ENCODE peak calls at places on chromosomes 2 and 18, in nine cellular contexts. One of them, this sample, is unnamed.

GRCh38 chr2:15937882-15938802 is 2.2 kb upstream of the MYCN start:
- DNase-seq in NCI-H460: no peak
- DNase-seq in retina: no peak
- DNase-seq in heart right ventricle: no peak
- DNase-seq in activated T-helper 1 cell treated with anti-CD3 and anti-CD28 coated beads, Interleukin-12 subunit alpha, Interleukin-12 subunit beta, Interleukin-2, Interleukin-4 antibody, amounts not matched to agents 30 ng/mL and 10 ng/mL and 1 ng/mL, durations not matched to agents 14 hours and 24 hours and 36 hours: no peak
- DNase-seq in NCI-H446 treated with DMSO at 0.1 percent for 48 hours: no peak
- DNase-seq in Jurkat, Clone E6-1: no peak
- DNase-seq in nucleus accumbens: no peak
- DNase-seq in HFF-Myc: no peak
- DNase-seq in this sample: no peak

GRCh38 chr2:126244937-126245336 is 411.0 kb upstream of the GYPC start:
- DNase-seq in NCI-H460: peak; percentile 30
- DNase-seq in retina: no peak
- DNase-seq in heart right ventricle: peak; percentile 21
- DNase-seq in activated T-helper 1 cell treated with anti-CD3 and anti-CD28 coated beads, Interleukin-12 subunit alpha, Interleukin-12 subunit beta, Interleukin-2, Interleukin-4 antibody, amounts not matched to agents 30 ng/mL and 10 ng/mL and 1 ng/mL, durations not matched to agents 14 hours and 24 hours and 36 hours: no peak
- DNase-seq in NCI-H446 treated with DMSO at 0.1 percent for 48 hours: no peak
- DNase-seq in Jurkat, Clone E6-1: peak; percentile 47
- DNase-seq in nucleus accumbens: no peak
- DNase-seq in HFF-Myc: no peak
- DNase-seq in this sample: peak; percentile 3

GRCh38 chr18:6982398-6982797 is 135.2 kb downstream of the LAMA1 start:
- DNase-seq in NCI-H460: no peak
- DNase-seq in retina: no peak
- DNase-seq in heart right ventricle: no peak
- DNase-seq in activated T-helper 1 cell treated with anti-CD3 and anti-CD28 coated beads, Interleukin-12 subunit alpha, Interleukin-12 subunit beta, Interleukin-2, Interleukin-4 antibody, amounts not matched to agents 30 ng/mL and 10 ng/mL and 1 ng/mL, durations not matched to agents 14 hours and 24 hours and 36 hours: no peak
- DNase-seq in NCI-H446 treated with DMSO at 0.1 percent for 48 hours: no peak
- DNase-seq in Jurkat, Clone E6-1: no peak
- DNase-seq in nucleus accumbens: no peak
- DNase-seq in HFF-Myc: no peak
- DNase-seq in this sample: no peak

GRCh38 chr2:164967781-164968228 is 12.5 kb upstream of the SLC38A11 start:
- DNase-seq in NCI-H460: no peak
- DNase-seq in retina: no peak
- DNase-seq in heart right ventricle: no peak
- DNase-seq in activated T-helper 1 cell treated with anti-CD3 and anti-CD28 coated beads, Interleukin-12 subunit alpha, Interleukin-12 subunit beta, Interleukin-2, Interleukin-4 antibody, amounts not matched to agents 30 ng/mL and 10 ng/mL and 1 ng/mL, durations not matched to agents 14 hours and 24 hours and 36 hours: no peak
- DNase-seq in NCI-H446 treated with DMSO at 0.1 percent for 48 hours: no peak
- DNase-seq in Jurkat, Clone E6-1: no peak
- DNase-seq in nucleus accumbens: no peak
- DNase-seq in HFF-Myc: peak; percentile 86
- DNase-seq in this sample: no peak

GRCh38 chr18:37684590-37684989 is 119.0 kb upstream of the CELF4 start:
- DNase-seq in NCI-H460: no peak
- DNase-seq in retina: no peak
- DNase-seq in heart right ventricle: no peak
- DNase-seq in activated T-helper 1 cell treated with anti-CD3 and anti-CD28 coated beads, Interleukin-12 subunit alpha, Interleukin-12 subunit beta, Interleukin-2, Interleukin-4 antibody, amounts not matched to agents 30 ng/mL and 10 ng/mL and 1 ng/mL, durations not matched to agents 14 hours and 24 hours and 36 hours: no peak
- DNase-seq in NCI-H446 treated with DMSO at 0.1 percent for 48 hours: no peak
- DNase-seq in Jurkat, Clone E6-1: peak; percentile 3
- DNase-seq in nucleus accumbens: no peak
- DNase-seq in HFF-Myc: no peak
- DNase-seq in this sample: no peak

GRCh38 chr18:80202264-80202998 is 44.9 kb downstream of the PARD6G start:
- DNase-seq in NCI-H460: no peak
- DNase-seq in retina: no peak
- DNase-seq in heart right ventricle: no peak
- DNase-seq in activated T-helper 1 cell treated with anti-CD3 and anti-CD28 coated beads, Interleukin-12 subunit alpha, Interleukin-12 subunit beta, Interleukin-2, Interleukin-4 antibody, amounts not matched to agents 30 ng/mL and 10 ng/mL and 1 ng/mL, durations not matched to agents 14 hours and 24 hours and 36 hours: no peak
- DNase-seq in NCI-H446 treated with DMSO at 0.1 percent for 48 hours: no peak
- DNase-seq in Jurkat, Clone E6-1: no peak
- DNase-seq in nucleus accumbens: no peak
- DNase-seq in HFF-Myc: no peak
- DNase-seq in this sample: no peak

GRCh38 chr18:36186461-36187137 is 698 bp upstream of the MOCOS start:
- DNase-seq in NCI-H460: no peak
- DNase-seq in retina: no peak
- DNase-seq in heart right ventricle: peak; percentile 45
- DNase-seq in activated T-helper 1 cell treated with anti-CD3 and anti-CD28 coated beads, Interleukin-12 subunit alpha, Interleukin-12 subunit beta, Interleukin-2, Interleukin-4 antibody, amounts not matched to agents 30 ng/mL and 10 ng/mL and 1 ng/mL, durations not matched to agents 14 hours and 24 hours and 36 hours: no peak
- DNase-seq in NCI-H446 treated with DMSO at 0.1 percent for 48 hours: no peak
- DNase-seq in Jurkat, Clone E6-1: no peak
- DNase-seq in nucleus accumbens: no peak
- DNase-seq in HFF-Myc: no peak
- DNase-seq in this sample: no peak

GRCh38 chr2:127064642-127065250 is 42.2 kb downstream of the BIN1 start:
- DNase-seq in NCI-H460: peak; percentile 95
- DNase-seq in retina: peak; percentile 57
- DNase-seq in heart right ventricle: peak; percentile 87
- DNase-seq in activated T-helper 1 cell treated with anti-CD3 and anti-CD28 coated beads, Interleukin-12 subunit alpha, Interleukin-12 subunit beta, Interleukin-2, Interleukin-4 antibody, amounts not matched to agents 30 ng/mL and 10 ng/mL and 1 ng/mL, durations not matched to agents 14 hours and 24 hours and 36 hours: peak; percentile 60
- DNase-seq in NCI-H446 treated with DMSO at 0.1 percent for 48 hours: no peak
- DNase-seq in Jurkat, Clone E6-1: no peak
- DNase-seq in nucleus accumbens: peak; percentile 34
- DNase-seq in HFF-Myc: peak; percentile 88
- DNase-seq in this sample: no peak

GRCh38 chr2:192148620-192149321 is 46.0 kb downstream of the TMEFF2 start:
- DNase-seq in NCI-H460: no peak
- DNase-seq in retina: no peak
- DNase-seq in heart right ventricle: no peak
- DNase-seq in activated T-helper 1 cell treated with anti-CD3 and anti-CD28 coated beads, Interleukin-12 subunit alpha, Interleukin-12 subunit beta, Interleukin-2, Interleukin-4 antibody, amounts not matched to agents 30 ng/mL and 10 ng/mL and 1 ng/mL, durations not matched to agents 14 hours and 24 hours and 36 hours: no peak
- DNase-seq in NCI-H446 treated with DMSO at 0.1 percent for 48 hours: peak; percentile 49
- DNase-seq in Jurkat, Clone E6-1: no peak
- DNase-seq in nucleus accumbens: no peak
- DNase-seq in HFF-Myc: no peak
- DNase-seq in this sample: no peak

GRCh38 chr2:222842517-222843174 is 18.2 kb upstream of the ACSL3 start:
- DNase-seq in NCI-H460: no peak
- DNase-seq in retina: no peak
- DNase-seq in heart right ventricle: no peak
- DNase-seq in activated T-helper 1 cell treated with anti-CD3 and anti-CD28 coated beads, Interleukin-12 subunit alpha, Interleukin-12 subunit beta, Interleukin-2, Interleukin-4 antibody, amounts not matched to agents 30 ng/mL and 10 ng/mL and 1 ng/mL, durations not matched to agents 14 hours and 24 hours and 36 hours: no peak
- DNase-seq in NCI-H446 treated with DMSO at 0.1 percent for 48 hours: no peak
- DNase-seq in Jurkat, Clone E6-1: no peak
- DNase-seq in nucleus accumbens: no peak
- DNase-seq in HFF-Myc: no peak
- DNase-seq in this sample: no peak